ENCODE peak calls at places on chromosome 18, in eight cellular contexts. E is CD8-positive, alpha-beta memory T cell; Z is mesendoderm; S is psoas muscle; J is fibroblast of lung; T is stomach; O is neuronal stem cell; H is ascending aorta. V is an unnamed sample. For H3K4me1, the result is how much of the 10 kb centered on the place peaks cover.

GRCh38 chr18:37259711-37260110 is 305.9 kb downstream of the CELF4 start:
- DNase-seq in E (no peak), Z (no peak), S (no peak), J (no peak), T (no peak), O (no peak), H (no peak), V (no peak)

GRCh38 chr18:74896390-74896991 is 298.8 kb downstream of the ZNF407 start:
- DNase-seq in E (peak), Z (peak), S (no peak), J (no peak), T (peak), O (no peak), H (no peak), V (peak)

GRCh38 chr18:79933765-79934164 is 17.7 kb downstream of the SLC66A2 start:
- DNase-seq in E (no peak), Z (peak), S (no peak), J (peak), T (no peak), O (no peak), H (no peak), V (no peak)

GRCh38 chr18:78634061-78634696 is 345.4 kb upstream of the SALL3 start:
- DNase-seq in E (no peak), Z (no peak), S (no peak), J (no peak), T (no peak), O (no peak), H (no peak), V (no peak)

GRCh38 chr18:63141777-63142176 is 177.8 kb downstream of the BCL2 start:
- DNase-seq in E (no peak), Z (no peak), S (no peak), J (no peak), T (no peak), O (no peak), H (no peak), V (no peak)

GRCh38 chr18:29154196-29154757 is 977.3 kb upstream of the CDH2 start:
- DNase-seq in E (no peak), Z (no peak), S (no peak), J (peak), T (no peak), O (no peak), H (no peak), V (no peak)

GRCh38 chr18:46174317-46175039 is 70.3 kb downstream of the HAUS1 start:
- DNase-seq in E (peak), Z (peak), S (peak), J (peak), T (peak), O (peak), H (no peak), V (peak)

GRCh38 chr18:73980289-73980979 is 167.2 kb downstream of the FBXO15 start:
- DNase-seq in E (no peak), Z (peak), S (no peak), J (peak), T (no peak), O (peak), H (no peak), V (no peak)

GRCh38 chr18:64380117-64380516 is 231.2 kb upstream of the LINC00305 start:
- DNase-seq in E (no peak), Z (no peak), S (no peak), J (no peak), T (no peak), O (no peak), H (no peak), V (no peak)

GRCh38 chr18:50312296-50313030 is 25.0 kb upstream of the CXXC1 start:
- DNase-seq in E (no peak), Z (no peak), S (no peak), J (no peak), T (no peak), O (no peak), H (no peak), V (no peak)
- H3K4me1 ChIP-seq in E (under half), Z (under half), S (under half), J (under half), T (under half), O (under half), H (under half), V (under half)

DNA sequence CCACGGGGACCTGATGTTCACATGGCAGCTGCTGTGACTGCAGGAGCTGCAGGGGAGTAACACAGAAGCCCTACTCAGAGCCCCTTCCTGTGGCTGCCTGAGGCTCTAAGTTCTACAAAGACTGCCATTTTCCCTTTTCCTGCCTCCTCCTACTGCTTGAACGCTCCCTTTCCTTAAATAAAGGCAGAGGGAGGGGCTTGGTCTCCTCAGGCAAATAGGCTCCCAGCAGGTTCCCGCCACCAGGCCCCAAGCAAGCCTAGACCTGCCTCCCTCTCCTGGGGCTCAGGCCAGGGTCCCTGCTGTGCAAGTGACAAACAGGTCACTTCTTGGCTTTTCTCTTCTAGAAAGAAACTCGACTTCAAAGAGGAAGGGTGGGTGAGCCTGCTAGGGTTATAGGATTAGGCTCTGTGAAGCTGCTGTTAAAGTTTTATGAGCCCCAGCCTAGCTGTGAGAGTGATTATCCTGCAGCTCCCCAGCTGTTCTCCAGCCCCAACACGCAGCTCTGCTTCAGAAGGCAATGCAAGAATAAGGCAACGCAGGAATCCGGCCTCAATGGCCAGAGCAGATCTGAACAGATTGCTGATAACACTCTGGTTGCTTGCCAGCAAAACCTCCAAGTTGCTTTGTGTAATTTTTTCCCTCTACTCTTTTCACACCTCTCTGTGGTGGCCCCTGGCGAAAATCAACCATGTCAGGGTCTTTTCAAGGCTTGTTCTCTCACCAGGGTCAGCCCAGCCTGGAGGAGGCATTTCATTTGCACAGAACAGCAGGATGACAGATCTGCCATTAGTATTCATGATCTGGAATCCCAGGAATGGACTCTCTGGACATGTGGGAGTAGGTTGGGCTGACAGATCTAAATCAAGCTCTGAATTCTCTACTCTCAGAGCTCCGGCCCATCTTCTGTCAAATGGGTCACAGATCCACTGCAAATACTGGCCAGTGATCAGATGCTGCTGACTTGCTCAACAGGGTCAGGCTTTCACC is 71.3 kb downstream of the MRO start:
- DNase-seq in E (no peak), Z (peak), S (no peak), J (no peak), T (no peak), O (peak), H (no peak), V (no peak)
- H3K4me1 ChIP-seq in E (under half), Z (under half), S (under half), J (under half), T (under half), O (under half), H (under half), V (under half)

DNA sequence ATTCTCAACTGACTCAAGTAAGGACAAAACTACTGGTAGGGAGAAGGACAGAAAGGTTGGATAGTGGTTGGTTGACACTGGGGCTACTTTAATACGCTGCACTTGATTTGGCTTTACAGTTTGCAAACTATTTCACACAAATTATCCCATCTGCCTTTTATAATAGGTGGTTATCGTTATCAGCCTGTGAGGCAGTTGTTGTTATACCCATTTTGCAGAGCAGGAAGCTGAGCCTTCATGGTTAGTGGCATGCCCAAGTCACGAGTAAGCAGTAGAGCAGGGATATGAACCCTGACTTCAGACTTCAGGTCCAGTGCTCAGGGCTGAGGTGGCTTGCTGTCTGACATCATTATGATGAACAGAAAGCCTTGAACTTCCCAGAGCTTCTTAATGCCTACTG is 5.3 kb downstream of the CTIF start:
- DNase-seq in E (no peak), Z (peak), S (no peak), J (no peak), T (no peak), O (no peak), H (no peak), V (no peak)
- H3K4me1 ChIP-seq in E (under half), Z (under half), S (half or more), J (under half), T (under half), O (under half), H (under half), V (under half)

GRCh38 chr18:23203891-23204432 is 68.7 kb downstream of the CABLES1 start:
- DNase-seq in E (no peak), Z (no peak), S (no peak), J (no peak), T (no peak), O (no peak), H (no peak), V (no peak)
- H3K4me1 ChIP-seq in E (under half), Z (under half), S (under half), J (under half), T (under half), O (under half), H (under half), V (under half)

GRCh38 chr18:2425426-2426317 is 145.6 kb downstream of the METTL4 start:
- DNase-seq in E (no peak), Z (peak), S (no peak), J (peak), T (no peak), O (no peak), H (no peak), V (no peak)

GRCh38 chr18:2433366-2433765 is 137.9 kb downstream of the METTL4 start:
- DNase-seq in E (no peak), Z (no peak), S (no peak), J (no peak), T (no peak), O (no peak), H (no peak), V (no peak)

GRCh38 chr18:2431836-2432235 is 139.5 kb downstream of the METTL4 start:
- DNase-seq in E (no peak), Z (no peak), S (no peak), J (no peak), T (no peak), O (no peak), H (no peak), V (no peak)

GRCh38 chr18:2424420-2424819 is 146.9 kb downstream of the METTL4 start:
- DNase-seq in E (no peak), Z (no peak), S (no peak), J (no peak), T (no peak), O (no peak), H (no peak), V (no peak)

DNA sequence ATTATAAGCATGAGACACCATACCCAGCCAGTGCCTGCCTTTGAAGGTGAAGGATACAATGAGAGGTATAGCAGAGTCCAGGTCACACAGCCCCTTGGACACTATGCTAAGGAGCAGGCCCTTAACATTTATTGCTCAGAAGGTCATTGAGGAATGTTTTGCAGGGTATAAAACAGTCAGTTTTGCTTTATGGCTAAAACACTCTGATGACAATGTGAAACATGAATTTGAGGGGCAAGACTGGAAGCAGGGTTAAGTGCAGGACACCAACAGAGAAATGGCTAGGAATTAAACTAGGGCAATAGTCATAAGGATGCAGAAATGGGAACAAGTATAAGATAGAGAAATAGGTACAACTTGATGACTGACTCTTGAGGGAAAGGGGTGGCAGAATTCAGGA is 141.1 kb downstream of the METTL4 start:
- DNase-seq in E (no peak), Z (no peak), S (no peak), J (no peak), T (no peak), O (no peak), H (no peak), V (no peak)
- H3K4me1 ChIP-seq in E (under half), Z (under half), S (under half), J (under half), T (under half), O (under half), H (under half), V (under half)

DNA sequence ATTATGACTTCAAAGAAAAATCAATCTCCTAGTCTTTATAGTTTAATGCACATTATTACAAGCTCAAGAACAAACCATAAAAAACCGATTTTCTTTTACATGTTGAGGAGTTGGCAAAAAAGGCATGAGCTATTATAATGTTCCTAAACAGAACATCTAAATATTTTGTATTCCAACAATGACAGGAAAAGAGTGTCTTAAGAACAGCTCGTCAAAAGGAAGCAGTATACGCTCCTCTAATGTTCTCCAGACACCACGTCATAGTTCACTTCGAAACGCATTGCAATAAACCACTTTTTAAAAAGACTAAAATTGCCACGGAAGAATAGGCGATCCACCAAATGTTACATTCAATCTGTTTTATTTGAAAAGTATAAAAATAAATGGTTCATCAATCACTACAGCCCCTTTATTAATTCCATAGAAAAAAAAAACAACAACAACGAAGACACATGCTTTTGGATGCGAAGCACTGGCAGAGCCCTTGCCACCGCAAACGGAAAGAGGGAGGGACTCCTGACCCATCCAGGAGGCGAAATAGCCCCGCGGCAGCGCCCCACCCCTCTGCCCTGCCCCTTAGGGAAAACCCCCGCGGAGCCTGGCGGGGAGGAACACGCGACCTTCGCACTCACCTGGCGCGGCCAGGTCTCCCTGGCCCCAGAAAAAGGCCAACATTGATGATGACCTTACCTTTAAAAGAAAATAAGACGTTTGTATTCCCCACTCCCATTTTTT is 45.8 kb downstream of the MBP start:
- DNase-seq in E (no peak), Z (no peak), S (peak), J (no peak), T (no peak), O (no peak), H (no peak), V (no peak)
- H3K4me1 ChIP-seq in E (half or more), Z (under half), S (half or more), J (under half), T (under half), O (under half), H (under half), V (half or more)

GRCh38 chr18:7571626-7572025 is 4.5 kb downstream of the PTPRM start:
- DNase-seq in E (no peak), Z (no peak), S (no peak), J (no peak), T (no peak), O (no peak), H (no peak), V (no peak)
- H3K4me1 ChIP-seq in E (under half), Z (under half), S (half or more), J (under half), T (under half), O (under half), H (under half), V (under half)

GRCh38 chr18:11906926-11907874 is 917 bp downstream of the MPPE1 start:
- DNase-seq in E (no peak), Z (peak), S (no peak), J (no peak), T (no peak), O (no peak), H (no peak), V (no peak)
- H3K4me1 ChIP-seq in E (under half), Z (under half), S (under half), J (under half), T (under half), O (under half), H (under half), V (under half)

GRCh38 chr18:9613550-9614400 is 584 bp downstream of the PPP4R1 start:
- DNase-seq in E (peak), Z (peak), S (peak), J (peak), T (peak), O (peak), H (no peak), V (peak)
- H3K4me1 ChIP-seq in E (under half), Z (under half), S (under half), J (under half), T (under half), O (under half), H (under half), V (under half)

GRCh38 chr18:28110924-28111323 is 66.0 kb downstream of the CDH2 start:
- DNase-seq in E (no peak), Z (no peak), S (no peak), J (no peak), T (no peak), O (no peak), H (no peak), V (no peak)

GRCh38 chr18:28108254-28108653 is 68.7 kb downstream of the CDH2 start:
- DNase-seq in E (no peak), Z (peak), S (no peak), J (no peak), T (no peak), O (no peak), H (no peak), V (no peak)

GRCh38 chr18:28112056-28112470 is 64.9 kb downstream of the CDH2 start:
- DNase-seq in E (no peak), Z (peak), S (no peak), J (peak), T (no peak), O (no peak), H (no peak), V (no peak)

GRCh38 chr18:28109781-28110460 is 67.0 kb downstream of the CDH2 start:
- DNase-seq in E (no peak), Z (no peak), S (no peak), J (peak), T (no peak), O (no peak), H (no peak), V (no peak)

DNA sequence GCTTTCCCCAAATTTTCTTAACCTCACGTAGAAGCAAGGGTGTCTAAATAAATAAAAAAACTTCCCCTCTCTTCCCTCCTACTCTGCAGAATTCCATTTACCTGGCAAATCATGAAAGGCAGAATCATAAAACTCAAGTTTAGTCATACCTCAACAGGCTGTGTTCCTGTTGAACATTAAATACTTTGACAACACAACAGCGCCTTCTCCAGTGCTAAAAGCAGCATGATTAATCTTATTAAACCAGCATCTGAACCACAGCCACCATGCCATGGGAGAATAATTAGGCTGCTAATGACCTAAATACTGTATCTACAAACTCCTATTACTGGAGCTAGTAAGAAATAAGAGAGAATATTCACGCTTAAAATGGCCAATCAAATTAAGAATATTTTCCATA is 68.1 kb downstream of the CDH2 start:
- DNase-seq in E (no peak), Z (peak), S (no peak), J (peak), T (no peak), O (no peak), H (no peak), V (no peak)
- H3K4me1 ChIP-seq in E (under half), Z (under half), S (under half), J (under half), T (under half), O (under half), H (under half), V (under half)

V was measured in CD4-positive, alpha-beta memory T cell.